ENCODE peak calls at places on chromosome 7, in four cellular contexts. One of them, this sample, is unnamed.

GRCh38 chr7:66804001-66804400 is 63.5 kb downstream of the RABGEF1 start:
- DNase-seq in brain microvascular endothelial cell: no peak
- DNase-seq in amygdala: peak
- DNase-seq in CD8-positive, alpha-beta memory T cell: no peak
- DNase-seq in this sample: no peak

GRCh38 chr7:106033735-106034134 is 70.7 kb downstream of the CDHR3 start:
- DNase-seq in brain microvascular endothelial cell: no peak
- DNase-seq in amygdala: no peak
- DNase-seq in CD8-positive, alpha-beta memory T cell: no peak
- DNase-seq in this sample: no peak

GRCh38 chr7:44638611-44639557 is 32.5 kb downstream of the OGDH start:
- DNase-seq in brain microvascular endothelial cell: peak
- DNase-seq in amygdala: no peak
- DNase-seq in CD8-positive, alpha-beta memory T cell: peak
- DNase-seq in this sample: peak

GRCh38 chr7:21999896-22000295 is 54.2 kb upstream of the CDCA7L start:
- DNase-seq in brain microvascular endothelial cell: peak
- DNase-seq in amygdala: no peak
- DNase-seq in CD8-positive, alpha-beta memory T cell: no peak
- DNase-seq in this sample: no peak

GRCh38 chr7:5695037-5695708 is 86.3 kb downstream of the RNF216 start:
- DNase-seq in brain microvascular endothelial cell: peak
- DNase-seq in amygdala: peak
- DNase-seq in CD8-positive, alpha-beta memory T cell: peak
- DNase-seq in this sample: no peak

GRCh38 chr7:25476863-25477262 is 248.6 kb upstream of the NPVF start:
- DNase-seq in brain microvascular endothelial cell: no peak
- DNase-seq in amygdala: no peak
- DNase-seq in CD8-positive, alpha-beta memory T cell: no peak
- DNase-seq in this sample: no peak

GRCh38 chr7:70271617-70272081 is 673.4 kb downstream of the AUTS2 start:
- DNase-seq in brain microvascular endothelial cell: no peak
- DNase-seq in amygdala: no peak
- DNase-seq in CD8-positive, alpha-beta memory T cell: no peak
- DNase-seq in this sample: no peak

GRCh38 chr7:37212051-37212450 is 236.6 kb downstream of the ELMO1 start:
- DNase-seq in brain microvascular endothelial cell: no peak
- DNase-seq in amygdala: no peak
- DNase-seq in CD8-positive, alpha-beta memory T cell: no peak
- DNase-seq in this sample: no peak

GRCh38 chr7:73504017-73504416 is 18.1 kb downstream of the BAZ1B start:
- DNase-seq in brain microvascular endothelial cell: no peak
- DNase-seq in amygdala: no peak
- DNase-seq in CD8-positive, alpha-beta memory T cell: no peak
- DNase-seq in this sample: no peak

GRCh38 chr7:12490105-12490688 is 80.3 kb upstream of the SCIN start:
- DNase-seq in brain microvascular endothelial cell: no peak
- DNase-seq in amygdala: no peak
- DNase-seq in CD8-positive, alpha-beta memory T cell: no peak
- DNase-seq in this sample: no peak

GRCh38 chr7:98354511-98355249 is 46.2 kb downstream of the BAIAP2L1 start:
- DNase-seq in brain microvascular endothelial cell: peak
- DNase-seq in amygdala: no peak
- DNase-seq in CD8-positive, alpha-beta memory T cell: no peak
- DNase-seq in this sample: peak

GRCh38 chr7:138125119-138125518 is 48.9 kb downstream of the AKR1D1 start:
- DNase-seq in brain microvascular endothelial cell: peak
- DNase-seq in amygdala: no peak
- DNase-seq in CD8-positive, alpha-beta memory T cell: no peak
- DNase-seq in this sample: no peak

GRCh38 chr7:92691578-92691977 is 101.4 kb upstream of the FAM133B start:
- DNase-seq in brain microvascular endothelial cell: peak
- DNase-seq in amygdala: no peak
- DNase-seq in CD8-positive, alpha-beta memory T cell: no peak
- DNase-seq in this sample: no peak

GRCh38 chr7:32204361-32205018 is 134.3 kb upstream of the PDE1C start:
- DNase-seq in brain microvascular endothelial cell: peak
- DNase-seq in amygdala: peak
- DNase-seq in CD8-positive, alpha-beta memory T cell: no peak
- DNase-seq in this sample: no peak

GRCh38 chr7:34087892-34088891 is 182.9 kb downstream of the BMPER start:
- DNase-seq in brain microvascular endothelial cell: peak
- DNase-seq in amygdala: no peak
- DNase-seq in CD8-positive, alpha-beta memory T cell: no peak
- DNase-seq in this sample: no peak

GRCh38 chr7:26861050-26861449 is 3.3 kb downstream of the SKAP2 start:
- DNase-seq in brain microvascular endothelial cell: no peak
- DNase-seq in amygdala: no peak
- DNase-seq in CD8-positive, alpha-beta memory T cell: no peak
- DNase-seq in this sample: no peak

GRCh38 chr7:34077168-34077567 is 171.8 kb downstream of the BMPER start:
- DNase-seq in brain microvascular endothelial cell: no peak
- DNase-seq in amygdala: no peak
- DNase-seq in CD8-positive, alpha-beta memory T cell: no peak
- DNase-seq in this sample: no peak

GRCh38 chr7:12771378-12771877 is 84.0 kb downstream of the ARL4A start:
- DNase-seq in brain microvascular endothelial cell: no peak
- DNase-seq in amygdala: peak
- DNase-seq in CD8-positive, alpha-beta memory T cell: no peak
- DNase-seq in this sample: no peak

GRCh38 chr7:4288791-4289190 is 393.3 kb upstream of the FOXK1 start:
- DNase-seq in brain microvascular endothelial cell: no peak
- DNase-seq in amygdala: no peak
- DNase-seq in CD8-positive, alpha-beta memory T cell: no peak
- DNase-seq in this sample: no peak

GRCh38 chr7:31439165-31439564 is 74.7 kb upstream of the ITPRID1 start:
- DNase-seq in brain microvascular endothelial cell: no peak
- DNase-seq in amygdala: no peak
- DNase-seq in CD8-positive, alpha-beta memory T cell: no peak
- DNase-seq in this sample: no peak

GRCh38 chr7:151088856-151089699 is 2.8 kb downstream of the AGAP3 start:
- DNase-seq in brain microvascular endothelial cell: peak
- DNase-seq in amygdala: no peak
- DNase-seq in CD8-positive, alpha-beta memory T cell: no peak
- DNase-seq in this sample: peak

GRCh38 chr7:12162420-12163113 is 48.5 kb upstream of the TMEM106B start:
- DNase-seq in brain microvascular endothelial cell: peak
- DNase-seq in amygdala: no peak
- DNase-seq in CD8-positive, alpha-beta memory T cell: no peak
- DNase-seq in this sample: no peak

GRCh38 chr7:134565643-134566136 is 16.8 kb downstream of the AKR1B15 start:
- DNase-seq in brain microvascular endothelial cell: no peak
- DNase-seq in amygdala: no peak
- DNase-seq in CD8-positive, alpha-beta memory T cell: no peak
- DNase-seq in this sample: no peak

GRCh38 chr7:33129806-33130153 is 416 bp downstream of the BBS9 start:
- DNase-seq in brain microvascular endothelial cell: no peak
- DNase-seq in amygdala: no peak
- DNase-seq in CD8-positive, alpha-beta memory T cell: no peak
- DNase-seq in this sample: no peak

GRCh38 chr7:132656846-132657776 is 80.8 kb upstream of the PLXNA4 start:
- DNase-seq in brain microvascular endothelial cell: no peak
- DNase-seq in amygdala: no peak
- DNase-seq in CD8-positive, alpha-beta memory T cell: no peak
- DNase-seq in this sample: no peak

GRCh38 chr7:106568680-106569499 is 92.1 kb downstream of the CCDC71L start:
- DNase-seq in brain microvascular endothelial cell: no peak
- DNase-seq in amygdala: no peak
- DNase-seq in CD8-positive, alpha-beta memory T cell: no peak
- DNase-seq in this sample: no peak

This sample was measured in breast epithelium.